ENCODE peak calls at places on chromosomes 6 and 20, in five cellular contexts. X, U, I, F and Z are unnamed samples.

GRCh38 chr6:158653577-158654354 is 3.9 kb downstream of the SYTL3 start:
- DNase-seq in X (peak), U (no peak), I (peak), F (peak), Z (peak)

GRCh38 chr6:47780510-47781356 is 1.1 kb upstream of the OPN5 start:
- DNase-seq in X (peak), U (peak), I (peak), F (peak), Z (peak)

GRCh38 chr20:19770375-19770774 is 12.3 kb downstream of the RIN2 start:
- DNase-seq in X (no peak), U (no peak), I (no peak), F (no peak), Z (no peak)

GRCh38 chr20:16368645-16369292 is 204.5 kb downstream of the KIF16B start:
- DNase-seq in X (no peak), U (no peak), I (no peak), F (peak), Z (no peak)

GRCh38 chr6:133170602-133171001 is 70.6 kb upstream of the EYA4 start:
- DNase-seq in X (no peak), U (no peak), I (no peak), F (no peak), Z (no peak)

GRCh38 chr20:49786671-49787370 is 25.8 kb upstream of the SLC9A8 start:
- DNase-seq in X (no peak), U (no peak), I (no peak), F (no peak), Z (no peak)

GRCh38 chr20:45993197-45993951 is 15.3 kb upstream of the MMP9 start:
- DNase-seq in X (no peak), U (peak), I (no peak), F (peak), Z (no peak)

GRCh38 chr6:112946051-112946450 is 598.9 kb downstream of the RFPL4B start:
- DNase-seq in X (no peak), U (no peak), I (no peak), F (no peak), Z (no peak)

GRCh38 chr6:51868591-51869355 is 218.6 kb downstream of the PKHD1 start:
- DNase-seq in X (no peak), U (no peak), I (no peak), F (no peak), Z (no peak)

GRCh38 chr6:100906325-100906724 is 25.2 kb upstream of the ASCC3 start:
- DNase-seq in X (no peak), U (no peak), I (no peak), F (no peak), Z (no peak)

GRCh38 chr6:67888886-67889681 is 746.0 kb upstream of the ADGRB3 start:
- DNase-seq in X (no peak), U (no peak), I (no peak), F (no peak), Z (no peak)

GRCh38 chr6:165850434-165851019 is 187.5 kb upstream of the PDE10A start:
- DNase-seq in X (peak), U (peak), I (peak), F (peak), Z (peak)

GRCh38 chr6:127301199-127301700 is 34.6 kb downstream of the RNF146 start:
- DNase-seq in X (no peak), U (no peak), I (no peak), F (no peak), Z (no peak)

GRCh38 chr6:140276719-140277118 is 902.3 kb upstream of the CITED2 start:
- DNase-seq in X (no peak), U (no peak), I (no peak), F (no peak), Z (no peak)